ENCODE peak calls at places on chromosomes 3 and 15, in ten cellular contexts. I, X, U, Y, S, O, F, H, C and A are unnamed samples. For H3K36me3, the result is how much of the 10 kb centered on the place peaks cover.

GRCh38 chr3:28859897-28860296 is 421.0 kb upstream of the RBMS3 start:
- DNase-seq in I (no peak), X (no peak), U (no peak), Y (no peak), S (no peak), O (no peak), F (no peak), H (no peak), C (no peak), A (no peak)

GRCh38 chr3:186917660-186918312 is 12.5 kb upstream of the ST6GAL1 start:
- DNase-seq in I (no peak), X (no peak), U (no peak), Y (no peak), S (no peak), O (no peak), F (no peak), H (no peak), C (no peak), A (no peak)

GRCh38 chr3:23659840-23660430 is 145.8 kb upstream of the UBE2E1 start:
- DNase-seq in I (no peak), X (no peak), U (no peak), Y (no peak), S (no peak), O (no peak), F (no peak), H (no peak), C (no peak), A (no peak)

GRCh38 chr3:40264437-40264836 is 45.1 kb upstream of the EIF1B start:
- DNase-seq in I (no peak), X (no peak), U (no peak), Y (no peak), S (no peak), O (no peak), F (no peak), H (no peak), C (no peak), A (no peak)

GRCh38 chr15:69713726-69714559 is 261.3 kb downstream of the RPLP1 start:
- DNase-seq in I (no peak), X (no peak), U (no peak), Y (peak), S (no peak), O (peak), F (no peak), H (no peak), C (no peak), A (no peak)

GRCh38 chr3:101994386-101994785 is 145.1 kb downstream of the NFKBIZ start:
- DNase-seq in I (no peak), X (no peak), U (no peak), Y (no peak), S (no peak), O (no peak), F (no peak), H (no peak), C (no peak), A (no peak)

GRCh38 chr3:181943285-181943684 is 231.6 kb downstream of the SOX2 start:
- DNase-seq in I (no peak), X (no peak), U (no peak), Y (no peak), S (no peak), O (no peak), F (no peak), H (no peak), C (no peak), A (no peak)

GRCh38 chr3:79414821-79415220 is 353.0 kb downstream of the ROBO1 start:
- DNase-seq in I (peak), X (no peak), U (no peak), Y (no peak), S (no peak), O (no peak), F (no peak), H (no peak), C (peak), A (no peak)

GRCh38 chr3:144185291-144185690 is 213.7 kb downstream of the DIPK2A start:
- DNase-seq in I (no peak), X (no peak), U (no peak), Y (no peak), S (no peak), O (no peak), F (no peak), H (no peak), C (no peak), A (no peak)

GRCh38 chr3:120544361-120544760 is 51.8 kb upstream of the NDUFB4 start:
- DNase-seq in I (no peak), X (no peak), U (no peak), Y (no peak), S (no peak), O (no peak), F (no peak), H (no peak), C (no peak), A (no peak)

GRCh38 chr3:107796786-107797185 is 274.0 kb downstream of the BBX start:
- DNase-seq in I (peak), X (no peak), U (no peak), Y (no peak), S (no peak), O (peak), F (no peak), H (no peak), C (no peak), A (no peak)

GRCh38 chr3:146493761-146494160 is 24.4 kb upstream of the PLSCR2 start:
- DNase-seq in I (peak), X (no peak), U (no peak), Y (no peak), S (no peak), O (no peak), F (no peak), H (no peak), C (no peak), A (no peak)

GRCh38 chr15:87733005-87733404 is 523.5 kb downstream of the NTRK3 start:
- DNase-seq in I (peak), X (no peak), U (no peak), Y (no peak), S (no peak), O (peak), F (no peak), H (no peak), C (no peak), A (no peak)

GRCh38 chr3:30689202-30689641 is 82.8 kb downstream of the TGFBR2 start:
- DNase-seq in I (peak), X (no peak), U (no peak), Y (no peak), S (peak), O (peak), F (no peak), H (no peak), C (no peak), A (no peak)

GRCh38 chr3:61381745-61382392 is 130.6 kb upstream of the FHIT start:
- DNase-seq in I (peak), X (no peak), U (no peak), Y (no peak), S (no peak), O (peak), F (no peak), H (no peak), C (no peak), A (peak)

GRCh38 chr15:69253156-69253555 is 45.6 kb upstream of the PAQR5 start:
- DNase-seq in I (peak), X (no peak), U (no peak), Y (no peak), S (no peak), O (no peak), F (no peak), H (peak), C (peak), A (no peak)

GRCh38 chr3:189053327-189053726 is 118.4 kb upstream of the TPRG1 start:
- DNase-seq in I (no peak), X (no peak), U (no peak), Y (no peak), S (no peak), O (no peak), F (no peak), H (no peak), C (no peak), A (no peak)

GRCh38 chr15:59222106-59222505 is 15.5 kb downstream of the LDHAL6B start:
- DNase-seq in I (peak), X (no peak), U (no peak), Y (no peak), S (no peak), O (no peak), F (no peak), H (no peak), C (no peak), A (no peak)

GRCh38 chr3:184240384-184241140 is 8.2 kb downstream of the ALG3 start:
- DNase-seq in I (peak), X (no peak), U (no peak), Y (no peak), S (no peak), O (no peak), F (no peak), H (no peak), C (no peak), A (no peak)

GRCh38 chr3:181952221-181952620 is 240.5 kb downstream of the SOX2 start:
- DNase-seq in I (no peak), X (no peak), U (no peak), Y (no peak), S (no peak), O (no peak), F (no peak), H (no peak), C (no peak), A (no peak)

GRCh38 chr3:194051554-194052175 is 84.3 kb upstream of the HES1 start:
- DNase-seq in I (no peak), X (no peak), U (no peak), Y (no peak), S (no peak), O (peak), F (no peak), H (no peak), C (no peak), A (no peak)

GRCh38 chr15:96293446-96293845 is 37.1 kb upstream of the NR2F2 start:
- DNase-seq in I (no peak), X (no peak), U (no peak), Y (no peak), S (no peak), O (no peak), F (no peak), H (no peak), C (no peak), A (no peak)

GRCh38 chr3:170357920-170358854 is 672 bp downstream of the SKIL start:
- DNase-seq in I (peak), X (peak), U (peak), Y (peak), S (peak), O (peak), F (peak), H (peak), C (peak), A (no peak)

GRCh38 chr3:86029590-86029989 is 961.4 kb downstream of the VGLL3 start:
- DNase-seq in I (no peak), X (no peak), U (no peak), Y (no peak), S (no peak), O (no peak), F (no peak), H (no peak), C (no peak), A (no peak)

DNA sequence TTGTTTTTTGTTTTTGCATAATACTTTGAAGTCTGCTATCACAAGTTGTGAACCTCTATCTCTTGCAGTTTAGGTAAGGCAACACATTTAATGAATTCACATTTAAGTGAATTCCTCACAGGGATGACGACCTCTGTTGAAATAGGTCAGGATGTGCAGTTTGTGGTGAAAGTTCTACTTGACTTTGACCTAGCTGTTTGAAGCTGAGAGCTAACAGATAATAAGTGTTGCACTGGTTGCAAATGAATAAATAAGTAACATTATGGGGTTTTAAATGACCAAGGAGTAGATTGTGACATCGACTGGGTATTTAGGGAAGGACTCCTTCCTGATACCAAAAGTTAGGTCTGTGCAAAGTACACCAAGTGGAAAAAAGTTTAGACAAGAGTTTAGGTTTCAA is 23.9 kb downstream of the NIT2 start:
- DNase-seq in I (peak), X (no peak), U (no peak), Y (no peak), S (no peak), O (no peak), F (no peak), H (no peak), C (no peak), A (no peak)
- H3K36me3 ChIP-seq in I (half or more), X (half or more), U (under half), Y (under half), S (under half), O (under half), F (under half), H (half or more), C (half or more), A (half or more)

DNA sequence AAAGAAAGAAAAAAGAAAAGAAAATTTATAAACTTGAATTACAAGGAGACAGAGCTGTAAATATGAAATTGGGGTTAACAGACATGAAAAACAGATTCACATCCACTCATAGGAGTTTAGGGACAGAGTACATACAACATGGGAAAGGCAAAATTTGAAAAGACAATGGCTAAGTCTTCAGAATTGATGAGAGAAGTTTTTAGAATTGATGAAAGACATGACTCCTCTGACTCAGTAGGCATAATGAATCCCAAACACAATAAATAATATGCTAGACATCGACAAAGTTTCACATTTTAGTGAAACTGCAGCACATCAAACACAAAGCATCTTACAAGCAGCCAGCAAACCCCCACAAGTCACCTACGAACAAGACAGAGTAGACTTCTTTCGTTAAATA is 84.4 kb upstream of the MELTF start:
- DNase-seq in I (no peak), X (no peak), U (no peak), Y (no peak), S (no peak), O (no peak), F (no peak), H (no peak), C (no peak), A (no peak)
- H3K36me3 ChIP-seq in I (half or more), X (half or more), U (under half), Y (under half), S (under half), O (under half), F (under half), H (half or more), C (half or more), A (under half)

GRCh38 chr3:66394261-66395249 is 106.3 kb downstream of the LRIG1 start:
- DNase-seq in I (peak), X (no peak), U (no peak), Y (no peak), S (no peak), O (no peak), F (no peak), H (no peak), C (no peak), A (no peak)
- H3K36me3 ChIP-seq in I (half or more), X (half or more), U (under half), Y (under half), S (under half), O (under half), F (under half), H (half or more), C (half or more), A (half or more)

DNA sequence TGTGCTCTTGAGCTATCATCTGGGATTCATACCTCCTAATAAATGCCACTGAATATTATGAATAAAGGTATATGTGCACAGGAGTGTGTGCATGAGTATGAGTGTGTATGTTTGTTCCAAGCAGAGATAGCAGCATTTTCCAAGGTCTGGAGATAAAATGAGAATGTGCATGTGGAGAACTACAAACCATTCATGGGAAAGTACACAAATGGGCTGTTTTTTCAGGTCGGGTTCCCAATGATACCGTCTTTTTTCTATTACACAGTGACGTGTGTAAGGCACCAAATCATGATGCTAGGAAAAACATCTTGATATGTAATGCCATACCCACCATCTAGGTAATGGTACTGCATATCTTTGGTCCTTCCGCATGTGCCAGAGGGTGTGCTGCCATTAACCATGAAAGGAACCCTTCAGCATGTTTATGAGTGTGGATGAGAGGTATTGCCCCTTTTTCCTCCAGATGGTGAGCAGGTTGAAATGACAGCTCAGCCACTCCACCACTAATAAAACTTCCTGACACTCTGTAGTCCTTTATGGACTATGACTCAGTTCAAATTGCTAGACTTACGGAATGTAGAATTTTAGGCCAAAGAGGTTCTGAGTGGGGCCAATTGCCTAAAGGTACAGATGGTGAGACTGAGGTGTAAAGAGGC is 36.4 kb upstream of the COPB2 start:
- DNase-seq in I (no peak), X (no peak), U (no peak), Y (no peak), S (no peak), O (no peak), F (no peak), H (no peak), C (no peak), A (no peak)
- H3K36me3 ChIP-seq in I (under half), X (under half), U (under half), Y (under half), S (under half), O (under half), F (under half), H (half or more), C (under half), A (under half)

GRCh38 chr15:65580287-65580686 is 30.6 kb downstream of the INTS14 start:
- DNase-seq in I (peak), X (no peak), U (no peak), Y (no peak), S (no peak), O (no peak), F (no peak), H (no peak), C (no peak), A (no peak)
- H3K36me3 ChIP-seq in I (half or more), X (half or more), U (under half), Y (under half), S (under half), O (under half), F (under half), H (half or more), C (half or more), A (half or more)

DNA sequence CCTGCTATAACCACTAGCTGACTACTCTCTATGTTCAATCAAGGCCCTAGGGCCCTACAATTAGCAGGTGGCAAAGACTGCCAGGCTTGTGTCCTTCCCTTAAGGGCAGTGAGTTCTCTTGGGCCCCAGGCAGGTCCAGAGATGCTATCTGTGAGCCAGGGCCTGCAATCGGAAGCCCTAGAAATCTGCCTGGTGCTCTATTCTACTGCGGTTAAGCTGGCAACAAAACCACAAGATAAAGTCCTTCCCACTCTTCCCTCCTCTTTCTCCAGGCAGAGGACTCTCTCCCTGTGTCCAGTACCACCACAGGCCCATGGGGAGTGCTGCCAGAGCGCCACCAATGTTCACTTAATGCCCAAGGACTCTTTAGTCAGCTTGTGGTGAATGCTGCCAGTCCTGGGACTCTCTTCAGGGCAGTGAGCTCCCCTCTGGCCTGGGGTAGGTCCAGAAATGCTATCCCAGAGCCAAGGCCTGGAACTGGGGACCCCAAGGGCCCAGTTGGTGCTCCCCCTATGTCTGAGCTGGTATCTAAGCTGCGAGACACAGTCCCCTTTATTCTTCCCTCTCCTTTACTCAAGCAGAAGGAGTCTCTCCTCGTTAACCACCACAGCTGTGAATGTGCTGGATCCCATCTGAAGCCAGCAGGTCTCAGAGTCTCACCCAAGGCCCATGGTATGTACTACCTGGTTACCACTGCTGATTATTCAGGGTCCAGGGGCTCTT is 34.7 kb downstream of the XXYLT1 start:
- DNase-seq in I (no peak), X (no peak), U (peak), Y (no peak), S (no peak), O (no peak), F (peak), H (no peak), C (no peak), A (no peak)
- H3K36me3 ChIP-seq in I (under half), X (under half), U (under half), Y (under half), S (under half), O (under half), F (under half), H (under half), C (under half), A (under half)

DNA sequence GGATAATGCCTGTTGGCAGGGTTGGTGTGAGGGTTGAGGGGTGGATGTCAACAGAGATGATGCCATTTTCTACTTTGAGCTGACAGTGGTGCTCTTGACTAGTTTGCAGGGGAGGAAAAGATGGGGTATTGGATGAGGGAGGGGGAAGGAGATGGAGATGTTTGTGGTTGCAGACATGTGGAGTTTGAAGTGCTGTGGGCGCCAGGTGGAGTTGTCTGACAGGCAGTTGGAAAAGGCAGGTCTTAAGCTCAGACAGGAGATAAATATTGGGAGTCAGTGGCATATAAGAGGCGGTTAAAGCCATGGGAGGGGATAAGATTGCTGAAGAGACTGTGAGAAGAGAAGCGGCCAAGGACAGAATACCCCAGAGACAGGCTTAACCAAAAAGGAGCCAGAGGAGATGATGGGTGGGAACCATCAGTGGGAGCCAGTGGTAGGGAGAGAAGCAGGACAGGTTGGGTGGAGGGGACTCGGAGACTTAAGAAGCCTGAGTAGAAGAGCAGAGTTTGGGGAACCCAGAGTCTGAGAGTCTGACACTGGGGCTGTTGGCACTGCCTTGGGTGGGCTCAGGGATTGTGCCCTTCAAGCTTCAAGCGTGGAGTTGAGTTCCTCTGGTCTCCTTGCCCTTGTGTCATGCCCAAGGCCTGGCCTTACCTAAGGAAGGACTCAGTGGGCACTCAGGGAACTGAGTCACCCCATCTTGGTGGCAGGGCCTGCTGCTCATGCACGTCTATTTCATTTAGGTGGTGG is 13.9 kb downstream of the COPG1 start:
- DNase-seq in I (no peak), X (no peak), U (no peak), Y (no peak), S (no peak), O (no peak), F (peak), H (no peak), C (no peak), A (no peak)
- H3K36me3 ChIP-seq in I (half or more), X (half or more), U (under half), Y (half or more), S (under half), O (under half), F (half or more), H (half or more), C (half or more), A (half or more)

GRCh38 chr15:42719051-42719450 is 17.9 kb downstream of the CDAN1 start:
- DNase-seq in I (no peak), X (no peak), U (no peak), Y (no peak), S (no peak), O (no peak), F (no peak), H (no peak), C (no peak), A (no peak)
- H3K36me3 ChIP-seq in I (half or more), X (half or more), U (under half), Y (under half), S (under half), O (under half), F (under half), H (half or more), C (half or more), A (under half)